ENCODE peak calls at places on chromosome 2, in five cellular contexts. One of them, this sample, is unnamed.

GRCh38 chr2:61179701-61180639 is 18.0 kb downstream of the C2orf74 start:
- DNase-seq in neural progenitor cell: no peak
- DNase-seq in H9: no peak
- DNase-seq in NT2/D1: no peak
- DNase-seq in fibroblast of lung: peak
- DNase-seq in this sample: no peak

GRCh38 chr2:151106805-151107490 is 154.7 kb downstream of the RBM43 start:
- DNase-seq in neural progenitor cell: no peak
- DNase-seq in H9: no peak
- DNase-seq in NT2/D1: no peak
- DNase-seq in fibroblast of lung: no peak
- DNase-seq in this sample: no peak

GRCh38 chr2:29165362-29166236 is 50.4 kb downstream of the CLIP4 start:
- DNase-seq in neural progenitor cell: no peak
- DNase-seq in H9: no peak
- DNase-seq in NT2/D1: no peak
- DNase-seq in fibroblast of lung: peak
- DNase-seq in this sample: no peak

GRCh38 chr2:24315669-24316068 is 44.7 kb downstream of the ITSN2 start:
- DNase-seq in neural progenitor cell: no peak
- DNase-seq in H9: no peak
- DNase-seq in NT2/D1: no peak
- DNase-seq in fibroblast of lung: no peak
- DNase-seq in this sample: peak

GRCh38 chr2:68280316-68280715 is 28.0 kb upstream of the PPP3R1 start:
- DNase-seq in neural progenitor cell: no peak
- DNase-seq in H9: no peak
- DNase-seq in NT2/D1: no peak
- DNase-seq in fibroblast of lung: no peak
- DNase-seq in this sample: no peak

GRCh38 chr2:205139822-205140612 is 542.3 kb upstream of the NRP2 start:
- DNase-seq in neural progenitor cell: peak
- DNase-seq in H9: peak
- DNase-seq in NT2/D1: peak
- DNase-seq in fibroblast of lung: no peak
- DNase-seq in this sample: no peak

GRCh38 chr2:229489016-229489415 is 217.9 kb upstream of the PID1 start:
- DNase-seq in neural progenitor cell: no peak
- DNase-seq in H9: no peak
- DNase-seq in NT2/D1: no peak
- DNase-seq in fibroblast of lung: peak
- DNase-seq in this sample: no peak

GRCh38 chr2:183541766-183542165 is 417.5 kb downstream of the NUP35 start:
- DNase-seq in neural progenitor cell: no peak
- DNase-seq in H9: no peak
- DNase-seq in NT2/D1: no peak
- DNase-seq in fibroblast of lung: no peak
- DNase-seq in this sample: no peak

GRCh38 chr2:1967242-1968210 is 223.2 kb upstream of the PXDN start:
- DNase-seq in neural progenitor cell: no peak
- DNase-seq in H9: no peak
- DNase-seq in NT2/D1: no peak
- DNase-seq in fibroblast of lung: no peak
- DNase-seq in this sample: no peak

GRCh38 chr2:136424112-136424511 is 306.2 kb upstream of the CXCR4 start:
- DNase-seq in neural progenitor cell: no peak
- DNase-seq in H9: no peak
- DNase-seq in NT2/D1: no peak
- DNase-seq in fibroblast of lung: no peak
- DNase-seq in this sample: no peak

GRCh38 chr2:31067259-31067658 is 71.0 kb downstream of the GALNT14 start:
- DNase-seq in neural progenitor cell: no peak
- DNase-seq in H9: no peak
- DNase-seq in NT2/D1: no peak
- DNase-seq in fibroblast of lung: peak
- DNase-seq in this sample: no peak

GRCh38 chr2:130345611-130346010 is 2.9 kb downstream of the IMP4 start:
- DNase-seq in neural progenitor cell: no peak
- DNase-seq in H9: no peak
- DNase-seq in NT2/D1: no peak
- DNase-seq in fibroblast of lung: no peak
- DNase-seq in this sample: no peak

GRCh38 chr2:21310493-21310892 is 186.7 kb downstream of the TDRD15 start:
- DNase-seq in neural progenitor cell: no peak
- DNase-seq in H9: no peak
- DNase-seq in NT2/D1: no peak
- DNase-seq in fibroblast of lung: no peak
- DNase-seq in this sample: no peak

GRCh38 chr2:8515390-8515761 is 166.5 kb upstream of the ID2 start:
- DNase-seq in neural progenitor cell: no peak
- DNase-seq in H9: no peak
- DNase-seq in NT2/D1: no peak
- DNase-seq in fibroblast of lung: no peak
- DNase-seq in this sample: peak

GRCh38 chr2:223203971-223204370 is 152.0 kb downstream of the KCNE4 start:
- DNase-seq in neural progenitor cell: no peak
- DNase-seq in H9: no peak
- DNase-seq in NT2/D1: no peak
- DNase-seq in fibroblast of lung: peak
- DNase-seq in this sample: no peak

GRCh38 chr2:14903709-14904374 is 271.3 kb downstream of the LRATD1 start:
- DNase-seq in neural progenitor cell: peak
- DNase-seq in H9: peak
- DNase-seq in NT2/D1: peak
- DNase-seq in fibroblast of lung: no peak
- DNase-seq in this sample: peak

GRCh38 chr2:111537078-111537620 is 346.8 kb downstream of the ANAPC1 start:
- DNase-seq in neural progenitor cell: no peak
- DNase-seq in H9: no peak
- DNase-seq in NT2/D1: no peak
- DNase-seq in fibroblast of lung: no peak
- DNase-seq in this sample: no peak

GRCh38 chr2:111534816-111535803 is 348.9 kb downstream of the ANAPC1 start:
- DNase-seq in neural progenitor cell: peak
- DNase-seq in H9: no peak
- DNase-seq in NT2/D1: no peak
- DNase-seq in fibroblast of lung: peak
- DNase-seq in this sample: no peak
- H3K9ac ChIP-seq in neural progenitor cell: no peak
- H3K9ac ChIP-seq in H9: no peak
- H3K9ac ChIP-seq in NT2/D1: no peak
- H3K9ac ChIP-seq in fibroblast of lung: no peak
- H3K9ac ChIP-seq in this sample: no peak

GRCh38 chr2:52775674-52776073 is 991.9 kb upstream of the CHAC2 start:
- DNase-seq in neural progenitor cell: no peak
- DNase-seq in H9: no peak
- DNase-seq in NT2/D1: no peak
- DNase-seq in fibroblast of lung: peak
- DNase-seq in this sample: no peak
- H3K9ac ChIP-seq in neural progenitor cell: no peak
- H3K9ac ChIP-seq in H9: no peak
- H3K9ac ChIP-seq in NT2/D1: no peak
- H3K9ac ChIP-seq in fibroblast of lung: no peak
- H3K9ac ChIP-seq in this sample: no peak

GRCh38 chr2:27773959-27774358 is 2.4 kb downstream of the MRPL33 start:
- DNase-seq in neural progenitor cell: no peak
- DNase-seq in H9: no peak
- DNase-seq in NT2/D1: no peak
- DNase-seq in fibroblast of lung: no peak
- DNase-seq in this sample: no peak

GRCh38 chr2:27766287-27766661 is 5.2 kb upstream of the MRPL33 start:
- DNase-seq in neural progenitor cell: no peak
- DNase-seq in H9: no peak
- DNase-seq in NT2/D1: no peak
- DNase-seq in fibroblast of lung: no peak
- DNase-seq in this sample: no peak

GRCh38 chr2:27771548-27772335 is at the start of gene MRPL33:
- DNase-seq in neural progenitor cell: peak
- DNase-seq in H9: peak
- DNase-seq in NT2/D1: peak
- DNase-seq in fibroblast of lung: peak
- DNase-seq in this sample: peak

GRCh38 chr2:27772804-27773203 is 1.3 kb downstream of the MRPL33 start:
- DNase-seq in neural progenitor cell: no peak
- DNase-seq in H9: no peak
- DNase-seq in NT2/D1: no peak
- DNase-seq in fibroblast of lung: no peak
- DNase-seq in this sample: no peak

GRCh38 chr2:27771202-27771547 is 344 bp upstream of the MRPL33 start:
- DNase-seq in neural progenitor cell: no peak
- DNase-seq in H9: no peak
- DNase-seq in NT2/D1: no peak
- DNase-seq in fibroblast of lung: no peak
- DNase-seq in this sample: no peak
- H3K9ac ChIP-seq in neural progenitor cell: no peak
- H3K9ac ChIP-seq in H9: peak
- H3K9ac ChIP-seq in NT2/D1: peak
- H3K9ac ChIP-seq in fibroblast of lung: peak
- H3K9ac ChIP-seq in this sample: peak

GRCh38 chr2:118588826-118589225 is 258.6 kb downstream of the EN1 start:
- DNase-seq in neural progenitor cell: no peak
- DNase-seq in H9: no peak
- DNase-seq in NT2/D1: no peak
- DNase-seq in fibroblast of lung: no peak
- DNase-seq in this sample: no peak
- H3K9ac ChIP-seq in neural progenitor cell: no peak
- H3K9ac ChIP-seq in H9: no peak
- H3K9ac ChIP-seq in NT2/D1: no peak
- H3K9ac ChIP-seq in fibroblast of lung: no peak
- H3K9ac ChIP-seq in this sample: no peak

GRCh38 chr2:112584891-112585250 is 462 bp downstream of the CHCHD5 start:
- DNase-seq in neural progenitor cell: no peak
- DNase-seq in H9: no peak
- DNase-seq in NT2/D1: no peak
- DNase-seq in fibroblast of lung: no peak
- DNase-seq in this sample: no peak
- H3K9ac ChIP-seq in neural progenitor cell: no peak
- H3K9ac ChIP-seq in H9: peak
- H3K9ac ChIP-seq in NT2/D1: peak
- H3K9ac ChIP-seq in fibroblast of lung: peak
- H3K9ac ChIP-seq in this sample: peak

GRCh38 chr2:96336104-96336775 is 674 bp downstream of the NCAPH start:
- DNase-seq in neural progenitor cell: no peak
- DNase-seq in H9: no peak
- DNase-seq in NT2/D1: no peak
- DNase-seq in fibroblast of lung: no peak
- DNase-seq in this sample: no peak

GRCh38 chr2:96333708-96334107 is 1.9 kb upstream of the NCAPH start:
- DNase-seq in neural progenitor cell: no peak
- DNase-seq in H9: no peak
- DNase-seq in NT2/D1: no peak
- DNase-seq in fibroblast of lung: no peak
- DNase-seq in this sample: no peak

GRCh38 chr2:96340493-96341414 is 5.2 kb downstream of the NCAPH start:
- DNase-seq in neural progenitor cell: no peak
- DNase-seq in H9: no peak
- DNase-seq in NT2/D1: no peak
- DNase-seq in fibroblast of lung: no peak
- DNase-seq in this sample: no peak

GRCh38 chr2:96341641-96342040 is 6.1 kb downstream of the NCAPH start:
- DNase-seq in neural progenitor cell: no peak
- DNase-seq in H9: no peak
- DNase-seq in NT2/D1: no peak
- DNase-seq in fibroblast of lung: no peak
- DNase-seq in this sample: no peak

DNA sequence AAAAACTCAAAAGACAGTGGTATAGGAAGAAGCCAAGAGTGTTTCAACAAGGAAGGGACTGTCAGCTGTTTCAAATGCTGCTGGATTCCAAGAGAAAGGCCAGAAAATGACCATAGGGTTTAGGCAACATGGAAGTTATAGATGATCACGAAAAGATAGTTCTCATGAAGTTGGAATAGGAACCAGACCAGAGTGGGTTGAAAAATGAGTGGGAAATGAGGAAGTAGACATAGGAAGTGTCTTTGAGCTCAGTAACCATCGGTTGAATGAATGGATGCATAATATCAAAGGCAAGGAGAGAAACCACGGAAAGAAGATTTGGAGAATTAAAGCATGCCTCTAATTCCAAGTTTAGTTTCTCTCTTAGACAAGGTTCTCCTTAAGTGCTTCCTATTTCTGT is 1.3 kb downstream of the NCAPH start:
- DNase-seq in neural progenitor cell: no peak
- DNase-seq in H9: no peak
- DNase-seq in NT2/D1: no peak
- DNase-seq in fibroblast of lung: no peak
- DNase-seq in this sample: no peak
- H3K9ac ChIP-seq in neural progenitor cell: peak
- H3K9ac ChIP-seq in H9: no peak
- H3K9ac ChIP-seq in NT2/D1: peak
- H3K9ac ChIP-seq in fibroblast of lung: no peak
- H3K9ac ChIP-seq in this sample: peak

GRCh38 chr2:241110089-241110606 is 8.1 kb upstream of the MTERF4 start:
- DNase-seq in neural progenitor cell: no peak
- DNase-seq in H9: no peak
- DNase-seq in NT2/D1: no peak
- DNase-seq in fibroblast of lung: no peak
- DNase-seq in this sample: no peak

GRCh38 chr2:241111443-241111810 is 9.3 kb upstream of the MTERF4 start:
- DNase-seq in neural progenitor cell: no peak
- DNase-seq in H9: no peak
- DNase-seq in NT2/D1: no peak
- DNase-seq in fibroblast of lung: no peak
- DNase-seq in this sample: no peak

GRCh38 chr2:241112046-241112445 is 10.0 kb upstream of the MTERF4 start:
- DNase-seq in neural progenitor cell: no peak
- DNase-seq in H9: no peak
- DNase-seq in NT2/D1: no peak
- DNase-seq in fibroblast of lung: no peak
- DNase-seq in this sample: no peak

GRCh38 chr2:241109210-241110088 is 7.4 kb upstream of the MTERF4 start:
- DNase-seq in neural progenitor cell: no peak
- DNase-seq in H9: no peak
- DNase-seq in NT2/D1: no peak
- DNase-seq in fibroblast of lung: no peak
- DNase-seq in this sample: no peak

GRCh38 chr2:241110607-241111442 is 8.7 kb upstream of the MTERF4 start:
- DNase-seq in neural progenitor cell: no peak
- DNase-seq in H9: no peak
- DNase-seq in NT2/D1: no peak
- DNase-seq in fibroblast of lung: no peak
- DNase-seq in this sample: no peak
- H3K9ac ChIP-seq in neural progenitor cell: no peak
- H3K9ac ChIP-seq in H9: no peak
- H3K9ac ChIP-seq in NT2/D1: no peak
- H3K9ac ChIP-seq in fibroblast of lung: no peak
- H3K9ac ChIP-seq in this sample: peak

This sample was measured in GM12878.